ENCODE peak calls at places on chromosomes 12 and 14, in nine cellular contexts. U is endothelial cell, D is lower lobe of right lung, T is progenitor cell of endocrine pancreas, N is Caco-2, C is IMR-90, W is ascending aorta, M is Peyer's patch, P is nephron progenitor cell. B is an unnamed sample.

GRCh38 chr14:92654206-92654901 is 94.1 kb downstream of the LGMN start:
- DNase-seq in C (no peak), N (no peak), M (no peak), T (no peak), P (no peak), D (no peak), U (no peak), W (no peak), B (no peak)

GRCh38 chr12:38904932-38905479 is 385 bp downstream of the CPNE8 start:
- DNase-seq in M (peak), D (peak), U (peak), C (no peak), N (peak), W (peak), T (peak), P (peak), B (peak)

GRCh38 chr14:21505009-21505553 is 6.1 kb downstream of the METTL3 start:
- DNase-seq in C (no peak), M (no peak), T (no peak), U (no peak), P (no peak), D (no peak), W (no peak), N (no peak), B (no peak)

GRCh38 chr14:56207626-56208297 is 89.6 kb downstream of the PELI2 start:
- DNase-seq in M (peak), C (peak), U (no peak), N (no peak), P (no peak), D (no peak), T (no peak), W (no peak), B (no peak)

GRCh38 chr12:53046655-53047220 is 3.1 kb upstream of the TNS2 start:
- DNase-seq in T (no peak), U (peak), C (peak), M (peak), W (peak), N (peak), P (peak), D (peak), B (peak)

GRCh38 chr12:78018939-78019338 is 188.2 kb downstream of the NAV3 start:
- DNase-seq in P (no peak), T (no peak), C (peak), U (no peak), W (no peak), M (no peak), D (no peak), N (no peak), B (no peak)

GRCh38 chr14:69044965-69045555 is 66.0 kb upstream of the ACTN1 start:
- DNase-seq in M (no peak), P (no peak), W (peak), T (no peak), C (peak), D (no peak), U (no peak), N (no peak), B (no peak)

GRCh38 chr14:24398943-24399801 is at the start of gene NYNRIN:
- DNase-seq in N (no peak), T (peak), U (peak), P (peak), C (peak), D (peak), M (peak), W (peak), B (peak)

GRCh38 chr12:39095636-39096330 is 190.4 kb upstream of the CPNE8 start:
- DNase-seq in U (no peak), M (no peak), C (no peak), P (no peak), D (no peak), N (no peak), W (no peak), T (no peak), B (no peak)

GRCh38 chr12:126874427-126875026 is 1392.4 kb upstream of the TMEM132C start:
- DNase-seq in T (peak), D (peak), P (peak), W (no peak), N (peak), M (peak), U (peak), C (no peak), B (peak)

GRCh38 chr12:73262788-73263381 is 990.7 kb downstream of the TRHDE start:
- DNase-seq in M (no peak), N (no peak), D (no peak), U (no peak), W (no peak), T (no peak), C (no peak), P (no peak), B (no peak)

GRCh38 chr14:53054457-53054856 is 98.7 kb downstream of the DDHD1 start:
- DNase-seq in C (peak), W (no peak), U (no peak), M (no peak), N (no peak), D (no peak), T (no peak), P (no peak), B (no peak)

GRCh38 chr12:108666326-108666995 is 32.8 kb upstream of the SELPLG start:
- DNase-seq in C (peak), N (no peak), M (no peak), P (no peak), T (no peak), D (no peak), U (no peak), W (no peak), B (no peak)

GRCh38 chr14:48771717-48772116 is 814.5 kb downstream of the RPS29 start:
- DNase-seq in M (no peak), U (no peak), C (peak), N (no peak), T (no peak), W (no peak), P (no peak), D (no peak), B (no peak)

GRCh38 chr14:91352696-91353692 is 64.6 kb downstream of the CCDC88C start:
- DNase-seq in C (no peak), T (no peak), W (no peak), D (no peak), N (no peak), M (no peak), P (no peak), U (no peak), B (no peak)

GRCh38 chr12:6200266-6201198 is at the start of gene CD9:
- DNase-seq in P (peak), T (no peak), D (peak), W (peak), U (no peak), C (no peak), M (peak), N (peak), B (peak)
- TF ChIP-seq CTCF in P (no peak), T (no peak), D (no peak), W (no peak), U (no peak), C (no peak), M (no peak), N (no peak), B (no peak)

GRCh38 chr14:94317259-94317658 is 5.9 kb downstream of the SERPINA6 start:
- DNase-seq in D (no peak), T (no peak), P (no peak), U (no peak), C (no peak), W (no peak), N (no peak), M (peak), B (no peak)
- TF ChIP-seq CTCF in D (no peak), T (no peak), P (no peak), U (no peak), C (no peak), W (no peak), N (no peak), M (no peak), B (no peak)

GRCh38 chr12:13000616-13000934 is 510 bp upstream of the HEBP1 start:
- DNase-seq in C (no peak), D (no peak), N (peak), P (no peak), W (no peak), M (no peak), U (no peak), T (no peak), B (peak)

GRCh38 chr12:13001725-13002040 is 1.6 kb upstream of the HEBP1 start:
- DNase-seq in P (no peak), C (no peak), M (no peak), U (no peak), D (no peak), N (no peak), W (no peak), T (no peak), B (no peak)

GRCh38 chr12:12999959-13000615 is at the start of gene HEBP1:
- DNase-seq in T (peak), W (peak), D (peak), M (peak), C (peak), P (peak), N (peak), U (peak), B (peak)

GRCh38 chr12:13002301-13003097 is 2.4 kb upstream of the HEBP1 start:
- DNase-seq in M (no peak), T (no peak), C (peak), U (no peak), P (no peak), D (no peak), W (no peak), N (no peak), B (no peak)

GRCh38 chr12:13000935-13001724 is 1.1 kb upstream of the HEBP1 start:
- DNase-seq in N (peak), W (peak), P (peak), U (peak), D (peak), T (peak), C (peak), M (peak), B (peak)
- TF ChIP-seq CTCF in N (peak), W (no peak), P (peak), U (no peak), D (peak), T (peak), C (peak), M (peak), B (no peak)

GRCh38 chr12:12562016-12562483 is 613 bp downstream of the DUSP16 start:
- DNase-seq in U (peak), W (peak), C (peak), M (peak), D (peak), T (peak), P (peak), N (no peak), B (no peak)

GRCh38 chr12:12562585-12563245 is at the start of gene DUSP16:
- DNase-seq in C (peak), D (peak), N (peak), U (peak), T (peak), M (peak), P (peak), W (peak), B (peak)

GRCh38 chr12:12561305-12562015 is 1.2 kb downstream of the DUSP16 start:
- DNase-seq in T (peak), C (peak), D (peak), U (peak), P (peak), W (peak), M (peak), N (peak), B (peak)

GRCh38 chr12:12559699-12560296 is 2.9 kb downstream of the DUSP16 start:
- DNase-seq in N (no peak), C (no peak), W (no peak), U (no peak), T (no peak), P (no peak), M (no peak), D (no peak), B (no peak)

DNA sequence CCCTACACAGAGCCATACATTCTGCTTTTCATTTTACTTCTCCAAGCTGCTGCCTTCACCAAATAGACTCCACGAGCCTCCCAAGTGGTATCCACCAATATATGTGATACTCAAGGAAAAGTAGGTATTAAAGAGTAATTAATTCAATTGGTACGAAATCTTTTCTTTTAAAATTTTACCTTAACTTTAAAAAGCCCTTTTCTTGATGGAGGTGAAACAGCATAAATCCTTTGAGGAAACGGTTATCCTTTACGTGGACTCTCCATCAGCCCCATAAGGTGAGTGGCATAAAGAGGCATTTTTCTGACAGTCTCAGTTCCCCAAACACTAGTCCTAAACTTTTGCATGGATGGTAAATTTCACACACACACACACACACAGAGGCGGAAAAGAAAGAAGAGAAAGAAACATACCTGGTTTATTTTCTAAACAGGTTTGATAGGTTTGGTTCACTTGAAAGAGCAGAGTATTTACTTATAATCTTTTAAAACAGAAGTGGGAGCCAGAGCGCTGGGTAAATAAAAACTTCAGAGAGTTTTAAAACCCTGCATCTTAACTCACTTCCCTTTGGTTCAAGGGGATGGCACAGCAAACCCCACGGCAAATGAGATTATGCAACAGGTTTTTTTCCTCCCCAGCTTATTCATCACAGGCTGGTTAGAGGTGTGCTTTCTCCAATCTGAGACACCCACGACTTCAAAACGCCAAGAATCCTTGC is 1.9 kb downstream of the DUSP16 start:
- DNase-seq in C (peak), N (peak), M (peak), P (no peak), W (peak), D (no peak), U (no peak), T (no peak), B (peak)
- TF ChIP-seq CTCF in C (no peak), N (no peak), M (no peak), P (no peak), W (no peak), D (no peak), U (no peak), T (no peak), B (no peak)

GRCh38 chr14:105019861-105020814 is 745 bp downstream of the CDCA4 start:
- DNase-seq in M (peak), P (peak), U (peak), D (peak), C (peak), W (peak), T (peak), N (no peak), B (peak)
- TF ChIP-seq CTCF in M (no peak), P (no peak), U (peak), D (no peak), C (peak), W (no peak), T (peak), N (no peak), B (no peak)

GRCh38 chr12:118064608-118065007 is 3.6 kb upstream of the WSB2 start:
- DNase-seq in P (no peak), M (no peak), T (no peak), C (no peak), D (no peak), N (no peak), U (peak), W (no peak), B (no peak)
- TF ChIP-seq CTCF in P (peak), M (no peak), T (peak), C (no peak), D (peak), N (peak), U (peak), W (no peak), B (no peak)

GRCh38 chr12:5497329-5498058 is 65.6 kb downstream of the NTF3 start:
- DNase-seq in P (no peak), W (peak), T (no peak), D (no peak), C (peak), U (no peak), N (peak), M (peak), B (no peak)

GRCh38 chr12:5492562-5492961 is 60.7 kb downstream of the NTF3 start:
- DNase-seq in M (no peak), P (no peak), C (no peak), U (no peak), W (no peak), D (no peak), N (no peak), T (no peak), B (no peak)

GRCh38 chr12:5489760-5490432 is 58.0 kb downstream of the NTF3 start:
- DNase-seq in M (no peak), T (no peak), N (no peak), D (no peak), C (no peak), U (no peak), W (peak), P (no peak), B (no peak)

GRCh38 chr12:5494343-5494742 is 62.4 kb downstream of the NTF3 start:
- DNase-seq in C (no peak), N (peak), M (no peak), W (no peak), D (no peak), T (no peak), U (no peak), P (no peak), B (no peak)

GRCh38 chr12:5493018-5493417 is 61.1 kb downstream of the NTF3 start:
- DNase-seq in M (peak), T (no peak), W (no peak), U (no peak), C (no peak), P (no peak), D (no peak), N (peak), B (no peak)
- TF ChIP-seq CTCF in M (no peak), T (no peak), W (no peak), U (no peak), C (peak), P (peak), D (no peak), N (peak), B (no peak)